ENCODE peak calls at places on chromosome 14, in four cellular contexts. Y is brain microvascular endothelial cell, E is body of pancreas, K is A549. N is an unnamed sample.

GRCh38 chr14:21528381-21529348 is 2.5 kb upstream of the SALL2 start:
- DNase-seq in Y (peak; percentile 35), E (no peak), K (no peak), N (no peak)

GRCh38 chr14:105313381-105314286 is 914 bp upstream of the PACS2 start:
- DNase-seq in Y (no peak), E (no peak), K (peak; percentile 21), N (peak; percentile 40)

GRCh38 chr14:101862177-101862576 is 100.7 kb downstream of the PPP2R5C start:
- DNase-seq in Y (no peak), E (no peak), K (no peak), N (peak; percentile 10)

GRCh38 chr14:79500489-79500888 is 710.8 kb downstream of the DIO2 start:
- DNase-seq in Y (no peak), E (no peak), K (no peak), N (no peak)

GRCh38 chr14:55103005-55103640 is 25.9 kb upstream of the LGALS3 start:
- DNase-seq in Y (peak; percentile 86), E (peak; percentile 61), K (peak; percentile 92), N (peak; percentile 96)

GRCh38 chr14:94570002-94570400 is 8.8 kb downstream of the SERPINA4 start:
- DNase-seq in Y (no peak), E (no peak), K (no peak), N (no peak)

GRCh38 chr14:36747411-36748184 is 85.9 kb downstream of the PAX9 start:
- DNase-seq in Y (no peak), E (no peak), K (peak; percentile 32), N (peak; percentile 8)

GRCh38 chr14:90191585-90191984 is 64.8 kb upstream of the PSMC1 start:
- DNase-seq in Y (no peak), E (no peak), K (no peak), N (no peak)

GRCh38 chr14:103329421-103330347 is 4.4 kb upstream of the EIF5 start:
- DNase-seq in Y (no peak), E (peak; percentile 51), K (peak; percentile 35), N (peak; percentile 41)

GRCh38 chr14:101124860-101125259 is 221.3 kb upstream of the RTL1 start:
- DNase-seq in Y (no peak), E (no peak), K (no peak), N (no peak)

GRCh38 chr14:89061696-89062095 is 237.2 kb downstream of the TTC8 start:
- DNase-seq in Y (no peak), E (no peak), K (no peak), N (no peak)

GRCh38 chr14:59679872-59680271 is 103.3 kb upstream of the CCDC175 start:
- DNase-seq in Y (no peak), E (no peak), K (no peak), N (peak; percentile 3)

GRCh38 chr14:102565959-102566358 is 26.5 kb upstream of the RCOR1 start:
- DNase-seq in Y (no peak), E (no peak), K (no peak), N (no peak)

GRCh38 chr14:77654001-77654431 is 37.6 kb upstream of the SPTLC2 start:
- DNase-seq in Y (no peak), E (no peak), K (no peak), N (no peak)

GRCh38 chr14:50726372-50727107 is 58.4 kb upstream of the SAV1 start:
- DNase-seq in Y (peak; percentile 1), E (no peak), K (no peak), N (peak; percentile 97)

GRCh38 chr14:51957950-51958349 is 31.4 kb upstream of the RTRAF start:
- DNase-seq in Y (peak; percentile 27), E (no peak), K (no peak), N (peak; percentile 48)

GRCh38 chr14:51953996-51954395 is 35.4 kb upstream of the RTRAF start:
- DNase-seq in Y (no peak), E (no peak), K (no peak), N (no peak)

GRCh38 chr14:51959928-51960327 is 29.4 kb upstream of the RTRAF start:
- DNase-seq in Y (no peak), E (no peak), K (no peak), N (no peak)

GRCh38 chr14:51950007-51950406 is 39.3 kb upstream of the RTRAF start:
- DNase-seq in Y (no peak), E (no peak), K (no peak), N (no peak)

GRCh38 chr14:51954657-51955056 is 34.7 kb upstream of the RTRAF start:
- DNase-seq in Y (no peak), E (no peak), K (no peak), N (no peak)
- TF ChIP-seq CTCF in Y (peak; percentile 28), E (no peak), K (no peak), N (no peak)

GRCh38 chr14:106848330-106849121 is 1322.1 kb downstream of the TMEM121 start:
- DNase-seq in Y (no peak), E (peak; percentile 41), K (no peak), N (no peak)

GRCh38 chr14:106846218-106846617 is 1319.8 kb downstream of the TMEM121 start:
- DNase-seq in Y (no peak), E (no peak), K (no peak), N (no peak)

GRCh38 chr14:106845286-106846087 is 1319.1 kb downstream of the TMEM121 start:
- DNase-seq in Y (no peak), E (peak; percentile 72), K (peak; percentile 62), N (no peak)

DNA sequence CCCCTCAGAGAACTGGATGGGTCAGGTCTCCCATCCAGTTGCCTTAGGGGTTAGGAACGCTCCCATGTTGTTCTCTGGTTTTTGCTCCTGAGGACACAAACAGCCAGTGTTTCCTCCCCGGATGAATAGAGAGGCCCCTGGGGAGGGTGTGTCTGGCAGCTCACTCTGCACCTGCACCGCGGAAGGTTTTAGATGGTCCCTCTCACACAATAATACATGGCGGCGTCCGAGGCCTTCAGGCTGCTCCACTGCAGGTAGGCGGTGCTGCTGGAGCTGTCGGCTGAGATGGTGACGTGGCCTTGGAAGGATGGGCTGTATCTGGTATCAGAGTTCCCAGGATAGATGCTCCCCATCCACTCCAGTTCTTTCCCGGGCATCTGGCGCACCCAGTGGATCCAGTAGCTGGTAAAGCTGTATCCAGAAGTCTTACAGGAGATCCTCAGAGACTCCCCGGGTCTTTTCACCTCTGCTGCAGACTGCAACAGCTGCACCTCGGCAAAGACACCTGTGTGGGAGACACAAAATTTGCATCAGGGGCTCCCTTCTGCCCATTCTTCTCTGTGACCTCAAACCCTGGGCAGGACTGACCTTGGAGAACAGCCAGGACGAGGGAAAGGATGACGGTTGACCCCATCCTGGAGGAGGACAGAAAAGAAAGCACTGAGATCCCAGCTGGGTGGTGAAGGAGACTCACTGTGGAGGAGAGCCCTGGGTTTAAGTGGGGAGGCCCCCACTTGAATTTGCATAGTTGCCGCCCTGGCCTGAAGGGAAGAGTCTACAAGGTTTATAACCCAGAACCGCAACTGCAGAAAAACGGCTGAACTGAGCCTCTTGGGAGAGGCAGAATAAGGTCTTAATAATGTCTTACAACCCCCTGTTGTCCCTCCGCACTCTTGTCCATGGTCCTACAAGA is 1324.8 kb downstream of the TMEM121 start:
- DNase-seq in Y (no peak), E (no peak), K (no peak), N (no peak)
- H3K4me3 ChIP-seq in Y (no peak overlapping the region), E (no peak overlapping the region), K (no peak overlapping the region), N (no peak overlapping the region)

DNA sequence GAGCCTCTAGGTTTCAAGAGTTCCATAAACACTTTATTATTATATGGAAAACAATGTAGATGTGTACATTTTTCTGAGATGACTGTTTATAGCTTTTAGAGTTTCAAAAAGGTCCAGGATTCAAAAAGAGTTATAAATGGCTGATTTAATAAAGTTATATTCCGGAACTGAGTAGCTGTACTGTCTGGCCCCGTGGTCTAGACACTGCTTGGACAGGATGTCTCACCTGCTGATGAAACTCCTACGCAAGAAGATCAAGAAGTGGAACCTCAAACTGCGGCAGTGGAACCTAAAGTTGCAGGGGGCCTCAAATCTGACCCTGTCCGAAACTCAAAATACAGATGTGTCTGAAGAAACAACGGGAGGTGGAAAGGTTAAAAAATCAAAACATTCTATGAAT is 69.7 kb downstream of the DCAF5 start:
- DNase-seq in Y (no peak), E (no peak), K (no peak), N (no peak)
- TF ChIP-seq CTCF in Y (no peak), E (no peak), K (no peak), N (no peak)

DNA sequence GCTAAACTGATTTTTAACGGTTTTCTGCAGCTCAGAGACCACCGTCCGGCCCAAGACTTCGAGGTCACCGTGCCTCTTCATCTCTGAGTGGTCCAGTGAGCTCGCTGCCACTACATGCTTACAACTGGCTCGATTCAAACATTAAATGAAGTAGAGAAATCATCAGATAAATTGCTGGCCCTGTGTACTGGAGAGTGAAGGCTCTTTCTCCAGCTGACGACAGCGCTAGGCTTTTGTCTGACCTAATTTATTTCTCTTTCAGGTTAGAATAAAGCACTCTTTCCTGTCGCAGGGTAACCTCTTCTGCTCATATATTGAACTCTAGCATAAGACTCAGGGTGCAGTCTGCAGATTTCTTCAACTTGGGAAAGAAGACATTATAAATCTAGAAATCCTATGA is 6.4 kb downstream of the BCL11B start:
- DNase-seq in Y (no peak), E (no peak), K (no peak), N (no peak)
- H3K4me3 ChIP-seq in Y (no peak overlapping the region), E (no peak overlapping the region), K (no peak overlapping the region), N (no peak overlapping the region)

GRCh38 chr14:67133595-67134441 is 55.4 kb upstream of the GARIN2 start:
- DNase-seq in Y (no peak), E (no peak), K (no peak), N (no peak)

GRCh38 chr14:67137744-67138371 is 51.4 kb upstream of the GARIN2 start:
- DNase-seq in Y (no peak), E (no peak), K (peak; percentile 11), N (peak; percentile 15)
- TF ChIP-seq CTCF in Y (peak; percentile 49), E (no peak), K (peak; percentile 37), N (peak; percentile 66)

DNA sequence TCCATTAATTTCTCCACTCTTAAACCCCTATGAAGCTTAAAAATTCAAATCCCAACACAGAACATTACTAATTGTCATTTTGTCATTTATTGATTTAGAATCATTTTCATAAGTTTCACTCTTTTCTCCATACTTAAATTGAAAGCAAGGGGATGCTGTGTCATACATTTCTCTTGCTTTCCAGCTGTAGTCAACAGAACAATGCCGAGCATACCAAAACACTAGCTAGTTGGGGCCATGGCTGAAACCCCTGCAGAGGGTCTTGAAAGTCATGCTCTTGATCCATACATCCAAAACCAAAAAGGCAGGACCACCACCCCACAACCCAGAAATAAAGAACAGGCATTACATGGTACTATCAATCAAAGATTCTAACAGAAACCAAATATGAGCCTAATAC is 9.0 kb downstream of the EXOC5 start:
- DNase-seq in Y (no peak), E (no peak), K (no peak), N (no peak)
- H3K4me3 ChIP-seq in Y (no peak overlapping the region), E (no peak overlapping the region), K (no peak overlapping the region), N (no peak overlapping the region)

GRCh38 chr14:57049848-57050247 is 218.9 kb downstream of the EXOC5 start:
- DNase-seq in Y (no peak), E (no peak), K (no peak), N (no peak)

GRCh38 chr14:57046175-57046574 is 222.5 kb downstream of the EXOC5 start:
- DNase-seq in Y (no peak), E (no peak), K (no peak), N (no peak)

GRCh38 chr14:57052705-57053302 is 215.9 kb downstream of the EXOC5 start:
- DNase-seq in Y (no peak), E (no peak), K (no peak), N (no peak)

GRCh38 chr14:57051633-57052032 is 217.1 kb downstream of the EXOC5 start:
- DNase-seq in Y (no peak), E (no peak), K (no peak), N (no peak)
- TF ChIP-seq CTCF in Y (no peak), E (no peak), K (no peak), N (no peak)

GRCh38 chr14:100065942-100066574 is 836 bp downstream of the EVL start:
- DNase-seq in Y (no peak), E (no peak), K (no peak), N (no peak)
- H3K4me3 ChIP-seq in Y (no peak overlapping the region), E (no peak overlapping the region), K (no peak overlapping the region), N (no peak overlapping the region)

GRCh38 chr14:82387699-82388098 is 854.0 kb upstream of the SEL1L start:
- DNase-seq in Y (no peak), E (no peak), K (no peak), N (no peak)
- TF ChIP-seq CTCF in Y (no peak), E (no peak), K (no peak), N (no peak)